ENCODE peak calls at places on chromosomes 6 and 20, in ten cellular contexts. One of them, this sample, is unnamed.

GRCh38 chr20:373171-373890 is 7.2 kb upstream of the TRIB3 start:
- DNase-seq in A549: peak; percentile 93
- DNase-seq in right lobe of liver: no peak
- DNase-seq in testis: peak; percentile 24
- DNase-seq in ovary: no peak
- DNase-seq in body of pancreas: no peak
- DNase-seq in breast epithelium: no peak
- DNase-seq in erythroblast: peak; percentile 86
- DNase-seq in Peyer's patch: no peak
- DNase-seq in heart left ventricle: peak; percentile 62
- DNase-seq in this sample: peak; percentile 69

GRCh38 chr6:144331610-144332009 is 46.5 kb downstream of the UTRN start:
- DNase-seq in A549: peak; percentile 13
- DNase-seq in right lobe of liver: no peak
- DNase-seq in testis: no peak
- DNase-seq in ovary: no peak
- DNase-seq in body of pancreas: no peak
- DNase-seq in breast epithelium: no peak
- DNase-seq in erythroblast: no peak
- DNase-seq in Peyer's patch: no peak
- DNase-seq in heart left ventricle: no peak
- DNase-seq in this sample: peak; percentile 3

GRCh38 chr20:48326868-48327267 is 500.9 kb downstream of the PREX1 start:
- DNase-seq in A549: no peak
- DNase-seq in right lobe of liver: no peak
- DNase-seq in testis: peak; percentile 90
- DNase-seq in ovary: peak; percentile 45
- DNase-seq in body of pancreas: no peak
- DNase-seq in breast epithelium: no peak
- DNase-seq in erythroblast: no peak
- DNase-seq in Peyer's patch: no peak
- DNase-seq in heart left ventricle: peak; percentile 45
- DNase-seq in this sample: no peak

GRCh38 chr20:11721411-11721810 is 196.3 kb upstream of the BTBD3 start:
- DNase-seq in A549: no peak
- DNase-seq in right lobe of liver: no peak
- DNase-seq in testis: no peak
- DNase-seq in ovary: no peak
- DNase-seq in body of pancreas: no peak
- DNase-seq in breast epithelium: no peak
- DNase-seq in erythroblast: no peak
- DNase-seq in Peyer's patch: no peak
- DNase-seq in heart left ventricle: no peak
- DNase-seq in this sample: no peak

GRCh38 chr6:137723273-137724017 is 143.6 kb upstream of the TNFAIP3 start:
- DNase-seq in A549: no peak
- DNase-seq in right lobe of liver: peak; percentile 55
- DNase-seq in testis: no peak
- DNase-seq in ovary: no peak
- DNase-seq in body of pancreas: no peak
- DNase-seq in breast epithelium: no peak
- DNase-seq in erythroblast: no peak
- DNase-seq in Peyer's patch: no peak
- DNase-seq in heart left ventricle: no peak
- DNase-seq in this sample: no peak

GRCh38 chr20:40564997-40565680 is 123.9 kb downstream of the MAFB start:
- DNase-seq in A549: peak; percentile 38
- DNase-seq in right lobe of liver: no peak
- DNase-seq in testis: no peak
- DNase-seq in ovary: no peak
- DNase-seq in body of pancreas: no peak
- DNase-seq in breast epithelium: no peak
- DNase-seq in erythroblast: no peak
- DNase-seq in Peyer's patch: no peak
- DNase-seq in heart left ventricle: no peak
- DNase-seq in this sample: peak; percentile 51

GRCh38 chr6:85669735-85670194 is 27.1 kb upstream of the SYNCRIP start:
- DNase-seq in A549: no peak
- DNase-seq in right lobe of liver: no peak
- DNase-seq in testis: no peak
- DNase-seq in ovary: no peak
- DNase-seq in body of pancreas: no peak
- DNase-seq in breast epithelium: no peak
- DNase-seq in erythroblast: no peak
- DNase-seq in Peyer's patch: no peak
- DNase-seq in heart left ventricle: no peak
- DNase-seq in this sample: peak; percentile 27

GRCh38 chr6:24991748-24992467 is 56.1 kb upstream of the RIPOR2 start:
- DNase-seq in A549: peak; percentile 40
- DNase-seq in right lobe of liver: no peak
- DNase-seq in testis: peak; percentile 45
- DNase-seq in ovary: no peak
- DNase-seq in body of pancreas: peak; percentile 53
- DNase-seq in breast epithelium: no peak
- DNase-seq in erythroblast: peak; percentile 43
- DNase-seq in Peyer's patch: no peak
- DNase-seq in heart left ventricle: peak; percentile 48
- DNase-seq in this sample: peak; percentile 42

GRCh38 chr6:125839879-125840278 is 49.1 kb downstream of the NCOA7 start:
- DNase-seq in A549: no peak
- DNase-seq in right lobe of liver: no peak
- DNase-seq in testis: no peak
- DNase-seq in ovary: no peak
- DNase-seq in body of pancreas: no peak
- DNase-seq in breast epithelium: no peak
- DNase-seq in erythroblast: no peak
- DNase-seq in Peyer's patch: no peak
- DNase-seq in heart left ventricle: no peak
- DNase-seq in this sample: no peak

GRCh38 chr6:33651947-33652346 is 30.8 kb downstream of the ITPR3 start:
- DNase-seq in A549: no peak
- DNase-seq in right lobe of liver: no peak
- DNase-seq in testis: no peak
- DNase-seq in ovary: no peak
- DNase-seq in body of pancreas: no peak
- DNase-seq in breast epithelium: no peak
- DNase-seq in erythroblast: no peak
- DNase-seq in Peyer's patch: no peak
- DNase-seq in heart left ventricle: no peak
- DNase-seq in this sample: no peak

GRCh38 chr6:109781001-109781400 is 89.9 kb downstream of the FIG4 start:
- DNase-seq in A549: no peak
- DNase-seq in right lobe of liver: no peak
- DNase-seq in testis: no peak
- DNase-seq in ovary: no peak
- DNase-seq in body of pancreas: no peak
- DNase-seq in breast epithelium: no peak
- DNase-seq in erythroblast: no peak
- DNase-seq in Peyer's patch: no peak
- DNase-seq in heart left ventricle: no peak
- DNase-seq in this sample: no peak

GRCh38 chr6:8881663-8882062 is 446.3 kb upstream of the SLC35B3 start:
- DNase-seq in A549: no peak
- DNase-seq in right lobe of liver: no peak
- DNase-seq in testis: no peak
- DNase-seq in ovary: no peak
- DNase-seq in body of pancreas: no peak
- DNase-seq in breast epithelium: no peak
- DNase-seq in erythroblast: no peak
- DNase-seq in Peyer's patch: no peak
- DNase-seq in heart left ventricle: no peak
- DNase-seq in this sample: no peak

GRCh38 chr6:54993294-54993693 is 146.7 kb downstream of the FAM83B start:
- DNase-seq in A549: no peak
- DNase-seq in right lobe of liver: no peak
- DNase-seq in testis: no peak
- DNase-seq in ovary: no peak
- DNase-seq in body of pancreas: no peak
- DNase-seq in breast epithelium: no peak
- DNase-seq in erythroblast: no peak
- DNase-seq in Peyer's patch: no peak
- DNase-seq in heart left ventricle: no peak
- DNase-seq in this sample: no peak

GRCh38 chr6:109308018-109308492 is 74.2 kb downstream of the CD164 start:
- DNase-seq in A549: peak; percentile 64
- DNase-seq in right lobe of liver: peak; percentile 66
- DNase-seq in testis: no peak
- DNase-seq in ovary: no peak
- DNase-seq in body of pancreas: peak; percentile 93
- DNase-seq in breast epithelium: no peak
- DNase-seq in erythroblast: peak; percentile 66
- DNase-seq in Peyer's patch: peak; percentile 69
- DNase-seq in heart left ventricle: peak; percentile 45
- DNase-seq in this sample: peak; percentile 45

DNA sequence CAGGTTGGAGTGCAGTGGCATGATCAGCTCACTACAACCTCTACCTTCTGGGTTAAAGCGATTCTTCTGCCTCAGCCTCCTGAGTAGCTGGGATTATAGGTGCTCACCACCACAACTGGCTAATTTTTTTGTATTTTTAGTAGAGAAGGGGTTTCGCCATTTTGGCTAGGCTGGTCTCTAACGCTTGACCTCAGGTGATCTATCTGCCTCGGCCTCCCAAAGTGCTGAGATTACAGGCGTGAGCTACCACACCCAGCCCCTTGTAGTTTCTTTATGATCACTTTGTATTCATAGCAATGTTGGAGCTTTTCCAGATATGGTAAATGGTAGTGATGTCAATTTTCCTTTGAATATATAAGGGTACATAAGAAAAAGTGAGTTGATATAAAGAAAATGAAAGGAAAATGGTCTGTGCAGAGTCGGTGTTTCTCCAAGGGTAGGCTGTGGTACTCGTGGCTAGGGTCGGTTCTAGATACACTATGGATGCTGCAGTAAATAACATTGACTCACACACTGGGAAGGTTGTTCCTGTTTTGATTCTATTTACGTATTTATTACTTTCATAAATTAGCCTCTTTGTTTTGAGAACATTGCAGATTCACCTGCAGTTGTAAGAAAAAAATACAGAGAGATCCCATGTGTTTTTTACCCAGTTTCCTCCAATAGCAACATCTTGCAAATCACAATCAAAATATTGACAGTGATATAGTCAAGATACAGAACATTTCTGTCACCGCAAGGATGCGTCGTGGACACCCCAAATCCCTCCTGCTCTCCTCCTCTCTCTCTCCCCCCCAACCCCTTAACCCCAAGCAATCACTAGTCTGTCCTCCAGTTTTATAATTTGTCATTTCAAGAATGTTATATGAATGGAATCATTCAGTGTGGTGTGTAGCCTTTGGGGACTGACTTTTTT is 2.4 kb downstream of the ZNF831 start:
- DNase-seq in A549: no peak
- DNase-seq in right lobe of liver: no peak
- DNase-seq in testis: peak; percentile 8
- DNase-seq in ovary: no peak
- DNase-seq in body of pancreas: no peak
- DNase-seq in breast epithelium: no peak
- DNase-seq in erythroblast: no peak
- DNase-seq in Peyer's patch: no peak
- DNase-seq in heart left ventricle: no peak
- DNase-seq in this sample: no peak
- TF ChIP-seq POLR2A in A549: no peak
- TF ChIP-seq POLR2A in right lobe of liver: no peak
- TF ChIP-seq POLR2A in testis: no peak
- TF ChIP-seq POLR2A in ovary: no peak
- TF ChIP-seq POLR2A in body of pancreas: no peak
- TF ChIP-seq POLR2A in breast epithelium: no peak
- TF ChIP-seq POLR2A in erythroblast: no peak
- TF ChIP-seq POLR2A in Peyer's patch: peak; percentile 29
- TF ChIP-seq POLR2A in heart left ventricle: no peak
- TF ChIP-seq POLR2A in this sample: no peak

GRCh38 chr6:36874443-36875249 is at the start of gene PPIL1:
- DNase-seq in A549: peak; percentile 91
- DNase-seq in right lobe of liver: peak; percentile 79
- DNase-seq in testis: peak; percentile 91
- DNase-seq in ovary: peak; percentile 76
- DNase-seq in body of pancreas: peak; percentile 85
- DNase-seq in breast epithelium: peak; percentile 76
- DNase-seq in erythroblast: peak; percentile 96
- DNase-seq in Peyer's patch: peak; percentile 87
- DNase-seq in heart left ventricle: peak; percentile 89
- DNase-seq in this sample: peak; percentile 75
- TF ChIP-seq POLR2A in A549: peak; percentile 4
- TF ChIP-seq POLR2A in right lobe of liver: peak; percentile 70
- TF ChIP-seq POLR2A in testis: no peak
- TF ChIP-seq POLR2A in ovary: peak; percentile 10
- TF ChIP-seq POLR2A in body of pancreas: peak; percentile 55
- TF ChIP-seq POLR2A in breast epithelium: no peak
- TF ChIP-seq POLR2A in erythroblast: peak; percentile 75
- TF ChIP-seq POLR2A in Peyer's patch: peak; percentile 24
- TF ChIP-seq POLR2A in heart left ventricle: peak; percentile 77
- TF ChIP-seq POLR2A in this sample: peak; percentile 35

GRCh38 chr6:135060076-135060475 is 5.5 kb upstream of the HBS1L start:
- DNase-seq in A549: no peak
- DNase-seq in right lobe of liver: no peak
- DNase-seq in testis: no peak
- DNase-seq in ovary: no peak
- DNase-seq in body of pancreas: no peak
- DNase-seq in breast epithelium: no peak
- DNase-seq in erythroblast: no peak
- DNase-seq in Peyer's patch: no peak
- DNase-seq in heart left ventricle: no peak
- DNase-seq in this sample: no peak
- TF ChIP-seq POLR2A in A549: no peak
- TF ChIP-seq POLR2A in right lobe of liver: no peak
- TF ChIP-seq POLR2A in testis: no peak
- TF ChIP-seq POLR2A in ovary: no peak
- TF ChIP-seq POLR2A in body of pancreas: no peak
- TF ChIP-seq POLR2A in breast epithelium: no peak
- TF ChIP-seq POLR2A in erythroblast: no peak
- TF ChIP-seq POLR2A in Peyer's patch: no peak
- TF ChIP-seq POLR2A in heart left ventricle: no peak
- TF ChIP-seq POLR2A in this sample: no peak

GRCh38 chr6:35297541-35298481 is at the start of gene DEF6:
- DNase-seq in A549: peak; percentile 31
- DNase-seq in right lobe of liver: peak; percentile 81
- DNase-seq in testis: peak; percentile 80
- DNase-seq in ovary: peak; percentile 77
- DNase-seq in body of pancreas: peak; percentile 92
- DNase-seq in breast epithelium: peak; percentile 88
- DNase-seq in erythroblast: peak; percentile 83
- DNase-seq in Peyer's patch: peak; percentile 88
- DNase-seq in heart left ventricle: peak; percentile 82
- DNase-seq in this sample: peak; percentile 20
- TF ChIP-seq POLR2A in A549: no peak
- TF ChIP-seq POLR2A in right lobe of liver: no peak
- TF ChIP-seq POLR2A in testis: no peak
- TF ChIP-seq POLR2A in ovary: no peak
- TF ChIP-seq POLR2A in body of pancreas: peak; percentile 84
- TF ChIP-seq POLR2A in breast epithelium: no peak
- TF ChIP-seq POLR2A in erythroblast: peak; percentile 55
- TF ChIP-seq POLR2A in Peyer's patch: peak; percentile 21
- TF ChIP-seq POLR2A in heart left ventricle: peak; percentile 32
- TF ChIP-seq POLR2A in this sample: no peak

DNA sequence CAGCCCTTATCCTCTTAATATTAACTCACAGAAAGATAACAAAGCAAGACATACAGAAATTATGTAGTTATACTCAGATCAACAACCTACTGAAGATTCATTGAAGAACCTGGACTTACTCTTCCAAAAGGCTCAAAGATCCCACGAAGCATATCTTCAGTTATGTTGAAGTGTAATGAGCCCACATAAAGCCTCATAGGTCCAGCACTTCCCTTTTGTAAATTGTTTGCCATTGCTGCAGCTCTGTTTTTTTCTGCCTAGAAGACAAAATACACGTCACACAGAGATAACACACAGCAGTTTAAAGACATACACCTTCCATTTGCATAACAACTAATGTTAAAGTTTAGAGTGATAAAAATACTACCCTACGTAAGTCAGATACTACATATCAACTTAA is 20.4 kb downstream of the RBM39 start:
- DNase-seq in A549: no peak
- DNase-seq in right lobe of liver: no peak
- DNase-seq in testis: no peak
- DNase-seq in ovary: no peak
- DNase-seq in body of pancreas: no peak
- DNase-seq in breast epithelium: no peak
- DNase-seq in erythroblast: no peak
- DNase-seq in Peyer's patch: no peak
- DNase-seq in heart left ventricle: no peak
- DNase-seq in this sample: no peak
- TF ChIP-seq POLR2A in A549: no peak
- TF ChIP-seq POLR2A in right lobe of liver: no peak
- TF ChIP-seq POLR2A in testis: no peak
- TF ChIP-seq POLR2A in ovary: no peak
- TF ChIP-seq POLR2A in body of pancreas: no peak
- TF ChIP-seq POLR2A in breast epithelium: no peak
- TF ChIP-seq POLR2A in erythroblast: no peak
- TF ChIP-seq POLR2A in Peyer's patch: no peak
- TF ChIP-seq POLR2A in heart left ventricle: no peak
- TF ChIP-seq POLR2A in this sample: no peak

This sample was measured in H54.